ENCODE peak calls at places on chromosomes 12 and 14, in five cellular contexts. One of them, this sample, is unnamed.

GRCh38 chr14:96362071-96362964 is 823 bp downstream of the ATG2B start:
- DNase-seq in H1: no peak
- DNase-seq in HepG2: peak
- DNase-seq in NT2/D1: peak
- DNase-seq in HEK293T: peak
- DNase-seq in this sample: peak

GRCh38 chr12:67855103-67855502 is 134.1 kb upstream of the IFNG-AS1 start:
- DNase-seq in NT2/D1: no peak
- DNase-seq in H1: no peak
- DNase-seq in HepG2: no peak
- DNase-seq in HEK293T: no peak
- DNase-seq in this sample: no peak

GRCh38 chr12:92502417-92503028 is 200.3 kb upstream of the PLEKHG7 start:
- DNase-seq in HEK293T: peak
- DNase-seq in HepG2: peak
- DNase-seq in NT2/D1: no peak
- DNase-seq in H1: no peak
- DNase-seq in this sample: peak

GRCh38 chr14:95157987-95158712 is 821 bp upstream of the DICER1 start:
- DNase-seq in NT2/D1: no peak
- DNase-seq in HEK293T: peak
- DNase-seq in H1: no peak
- DNase-seq in HepG2: peak
- DNase-seq in this sample: no peak

GRCh38 chr12:123094349-123095073 is 56.4 kb downstream of the PITPNM2 start:
- DNase-seq in HEK293T: peak
- DNase-seq in NT2/D1: no peak
- DNase-seq in HepG2: peak
- DNase-seq in H1: no peak
- DNase-seq in this sample: no peak

GRCh38 chr14:49880267-49881064 is 12.4 kb upstream of the ARF6 start:
- DNase-seq in HEK293T: peak
- DNase-seq in H1: no peak
- DNase-seq in HepG2: no peak
- DNase-seq in NT2/D1: no peak
- DNase-seq in this sample: no peak

GRCh38 chr14:93977790-93978581 is 1.6 kb upstream of the ASB2 start:
- DNase-seq in H1: no peak
- DNase-seq in HepG2: no peak
- DNase-seq in NT2/D1: no peak
- DNase-seq in HEK293T: no peak
- DNase-seq in this sample: peak

GRCh38 chr12:60693019-60693626 is 1097.3 kb downstream of the SLC16A7 start:
- DNase-seq in HEK293T: no peak
- DNase-seq in HepG2: no peak
- DNase-seq in H1: no peak
- DNase-seq in NT2/D1: no peak
- DNase-seq in this sample: no peak

GRCh38 chr14:71466251-71466650 is 466.0 kb upstream of the RGS6 start:
- DNase-seq in H1: no peak
- DNase-seq in HepG2: no peak
- DNase-seq in NT2/D1: no peak
- DNase-seq in HEK293T: no peak
- DNase-seq in this sample: no peak

GRCh38 chr12:114668151-114668891 is 15.7 kb downstream of the TBX3 start:
- DNase-seq in NT2/D1: no peak
- DNase-seq in HEK293T: peak
- DNase-seq in H1: peak
- DNase-seq in HepG2: peak
- DNase-seq in this sample: no peak

GRCh38 chr12:98868076-98868475 is 223.0 kb downstream of the APAF1 start:
- DNase-seq in HepG2: no peak
- DNase-seq in HEK293T: no peak
- DNase-seq in NT2/D1: no peak
- DNase-seq in H1: no peak
- DNase-seq in this sample: no peak

GRCh38 chr12:9687228-9687627 is 17.7 kb downstream of the CLEC2D start:
- DNase-seq in HepG2: no peak
- DNase-seq in NT2/D1: peak
- DNase-seq in HEK293T: no peak
- DNase-seq in H1: no peak
- DNase-seq in this sample: no peak

GRCh38 chr14:64208981-64209380 is 85.2 kb downstream of the ESR2 start:
- DNase-seq in HEK293T: no peak
- DNase-seq in H1: no peak
- DNase-seq in NT2/D1: no peak
- DNase-seq in HepG2: no peak
- DNase-seq in this sample: no peak

GRCh38 chr12:4553943-4554342 is 8.1 kb upstream of the DYRK4 start:
- DNase-seq in H1: no peak
- DNase-seq in HepG2: no peak
- DNase-seq in HEK293T: no peak
- DNase-seq in NT2/D1: no peak
- DNase-seq in this sample: no peak
- TF ChIP-seq SUZ12 in H1: no peak
- TF ChIP-seq SUZ12 in HepG2: no peak
- TF ChIP-seq SUZ12 in HEK293T: no peak
- TF ChIP-seq SUZ12 in NT2/D1: no peak
- TF ChIP-seq SUZ12 in this sample: no peak

DNA sequence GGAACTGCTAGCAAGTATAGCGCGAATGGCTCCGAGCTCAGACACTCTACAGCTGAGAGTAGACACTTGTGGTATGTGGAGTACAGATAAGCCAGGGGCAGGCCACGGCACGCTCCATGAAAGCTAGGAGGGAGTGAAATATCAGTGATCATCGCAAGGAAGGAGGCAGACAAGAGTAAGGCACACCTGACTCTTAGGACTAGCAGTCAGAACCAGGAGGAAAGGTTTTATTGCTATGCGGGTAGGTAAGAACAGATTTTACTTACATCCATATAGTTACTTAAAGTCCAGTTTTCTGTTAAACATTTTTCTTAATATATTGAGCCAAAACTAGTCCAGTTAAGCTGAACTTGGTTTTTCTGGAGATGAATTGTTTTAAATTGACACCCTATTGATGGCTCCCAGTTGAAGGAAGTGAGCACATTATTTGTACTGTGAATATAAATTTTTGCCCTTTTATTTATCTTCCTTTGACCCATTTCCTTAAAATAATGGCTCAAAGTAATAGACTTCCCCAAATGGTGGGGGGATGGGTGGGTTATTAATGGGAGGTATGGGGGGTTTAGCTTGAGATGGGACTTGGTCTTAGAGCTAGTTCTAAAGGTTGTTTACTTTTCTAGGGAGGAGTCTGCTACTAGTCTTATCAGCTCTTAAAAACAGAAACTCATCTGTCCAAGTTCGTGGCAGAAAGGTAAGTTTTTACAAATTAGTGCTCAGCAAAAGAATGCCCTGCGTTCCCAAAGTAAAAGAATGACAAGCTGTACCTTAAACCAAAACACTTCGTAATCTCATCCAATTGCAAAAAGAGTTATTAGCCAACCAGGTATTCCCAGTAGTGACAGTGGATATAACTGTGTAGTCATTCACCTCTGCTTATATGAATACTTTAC is 5.8 kb downstream of the HNRNPA1 start:
- DNase-seq in H1: no peak
- DNase-seq in NT2/D1: no peak
- DNase-seq in HepG2: no peak
- DNase-seq in HEK293T: no peak
- DNase-seq in this sample: no peak
- TF ChIP-seq SUZ12 in H1: no peak
- TF ChIP-seq SUZ12 in NT2/D1: no peak
- TF ChIP-seq SUZ12 in HepG2: no peak
- TF ChIP-seq SUZ12 in HEK293T: no peak
- TF ChIP-seq SUZ12 in this sample: no peak

GRCh38 chr12:2691340-2692111 is 103.2 kb upstream of the FKBP4 start:
- DNase-seq in HEK293T: no peak
- DNase-seq in NT2/D1: peak
- DNase-seq in H1: peak
- DNase-seq in HepG2: no peak
- DNase-seq in this sample: peak
- TF ChIP-seq SUZ12 in HEK293T: no peak
- TF ChIP-seq SUZ12 in NT2/D1: no peak
- TF ChIP-seq SUZ12 in H1: no peak
- TF ChIP-seq SUZ12 in HepG2: no peak
- TF ChIP-seq SUZ12 in this sample: no peak

GRCh38 chr14:56794557-56795283 is 15.6 kb downstream of the OTX2 start:
- DNase-seq in NT2/D1: no peak
- DNase-seq in H1: peak
- DNase-seq in HepG2: no peak
- DNase-seq in HEK293T: no peak
- DNase-seq in this sample: no peak
- TF ChIP-seq SUZ12 in NT2/D1: no peak
- TF ChIP-seq SUZ12 in H1: peak
- TF ChIP-seq SUZ12 in HepG2: no peak
- TF ChIP-seq SUZ12 in HEK293T: no peak
- TF ChIP-seq SUZ12 in this sample: no peak

GRCh38 chr14:105167303-105168092 is 1.1 kb downstream of the JAG2 start:
- DNase-seq in HepG2: no peak
- DNase-seq in NT2/D1: no peak
- DNase-seq in HEK293T: peak
- DNase-seq in H1: no peak
- DNase-seq in this sample: no peak
- TF ChIP-seq SUZ12 in HepG2: no peak
- TF ChIP-seq SUZ12 in NT2/D1: no peak
- TF ChIP-seq SUZ12 in HEK293T: no peak
- TF ChIP-seq SUZ12 in H1: peak
- TF ChIP-seq SUZ12 in this sample: peak

DNA sequence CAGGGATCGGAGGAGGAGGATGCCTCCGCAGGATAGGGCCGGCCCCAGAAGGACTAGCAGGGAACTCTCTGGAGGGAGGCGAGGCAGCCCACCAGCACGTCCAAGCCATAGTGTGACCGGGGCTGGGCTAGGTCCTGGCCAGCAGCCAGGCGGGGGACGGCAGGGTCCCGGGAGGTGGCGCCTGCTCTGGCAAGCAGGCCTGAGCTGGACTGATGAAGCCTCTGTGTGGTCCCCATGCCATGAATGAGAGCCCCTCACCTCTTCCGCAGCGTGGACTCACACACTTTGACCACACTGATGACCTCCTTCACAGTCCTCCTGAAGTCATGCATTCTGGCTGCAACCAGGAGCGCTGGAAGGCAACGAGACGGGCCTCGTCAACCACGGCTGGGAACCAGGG is 19.8 kb upstream of the BTBD6 start:
- DNase-seq in HepG2: no peak
- DNase-seq in H1: no peak
- DNase-seq in NT2/D1: no peak
- DNase-seq in HEK293T: no peak
- DNase-seq in this sample: no peak
- TF ChIP-seq SUZ12 in HepG2: no peak
- TF ChIP-seq SUZ12 in H1: no peak
- TF ChIP-seq SUZ12 in NT2/D1: no peak
- TF ChIP-seq SUZ12 in HEK293T: no peak
- TF ChIP-seq SUZ12 in this sample: no peak